ENCODE peak calls at places on chromosome 21, in five cellular contexts. I is AG08395, M is nephron progenitor cell, W is H9, P is iPS-NIHi11. N is an unnamed sample.

GRCh38 chr21:28627691-28628090 is 365.0 kb downstream of the LTN1 start:
- DNase-seq in M (no peak), W (no peak), P (no peak), I (no peak), N (no peak)

GRCh38 chr21:45108808-45109800 is 34.7 kb downstream of the ADARB1 start:
- DNase-seq in M (no peak), P (no peak), I (no peak), W (no peak), N (no peak)

GRCh38 chr21:32508558-32508957 is 76.8 kb downstream of the TCP10L start:
- DNase-seq in I (no peak), P (no peak), M (no peak), W (no peak), N (no peak)

GRCh38 chr21:16741228-16741665 is 771.6 kb upstream of the CXADR start:
- DNase-seq in P (no peak), I (no peak), W (no peak), M (no peak), N (no peak)

GRCh38 chr21:45853703-45854342 is 127.7 kb upstream of the COL6A1 start:
- DNase-seq in P (no peak), I (no peak), M (no peak), W (peak), N (no peak)

GRCh38 chr21:31888936-31889371 is 16.1 kb downstream of the HUNK start:
- DNase-seq in P (peak), W (no peak), M (no peak), I (peak), N (no peak)

GRCh38 chr21:20592482-20592881 is 405.7 kb upstream of the NCAM2 start:
- DNase-seq in P (no peak), W (no peak), M (no peak), I (no peak), N (no peak)

GRCh38 chr21:38787461-38788274 is 18.1 kb upstream of the ETS2 start:
- DNase-seq in I (no peak), P (peak), W (peak), M (peak), N (no peak)

GRCh38 chr21:31866077-31866511 is 6.7 kb upstream of the HUNK start:
- DNase-seq in I (peak), M (peak), W (peak), P (peak), N (peak)